ENCODE peak calls at places on chromosomes 3 and 15, in six cellular contexts. W, R, D, S, B and C are unnamed samples.

GRCh38 chr3:155334215-155334896 is 40.9 kb upstream of the STRIT1 start:
- DNase-seq in W (no peak), R (no peak), D (no peak), B (no peak), S (no peak), C (no peak)

GRCh38 chr15:37055481-37055880 is 44.9 kb downstream of the MEIS2 start:
- DNase-seq in W (no peak), S (no peak), B (no peak), D (no peak), R (no peak), C (no peak)

GRCh38 chr3:127095774-127096173 is 97.2 kb upstream of the PRR23E start:
- DNase-seq in W (no peak), D (no peak), B (no peak), R (no peak), S (no peak), C (no peak)

GRCh38 chr15:75031773-75032302 is 8.4 kb downstream of the PPCDC start:
- DNase-seq in B (no peak), D (no peak), R (peak), S (no peak), W (no peak), C (no peak)

GRCh38 chr3:180529778-180530177 is 72.2 kb upstream of the TTC14 start:
- DNase-seq in D (no peak), B (no peak), S (no peak), W (no peak), R (no peak), C (no peak)

GRCh38 chr15:60137711-60138396 is 133.7 kb downstream of the FOXB1 start:
- DNase-seq in S (no peak), W (no peak), R (no peak), D (no peak), B (no peak), C (no peak)

GRCh38 chr3:58164199-58164879 is 46.4 kb downstream of the DNASE1L3 start:
- DNase-seq in D (no peak), W (peak), B (no peak), S (no peak), R (peak), C (no peak)

GRCh38 chr3:187739561-187740445 is 5.5 kb downstream of the BCL6 start:
- DNase-seq in W (peak), D (no peak), R (peak), B (no peak), S (peak), C (peak)

GRCh38 chr15:99628374-99629001 is 62.7 kb downstream of the MEF2A start:
- DNase-seq in D (no peak), S (no peak), W (peak), R (no peak), B (peak), C (no peak)

GRCh38 chr3:106428565-106428994 is 559.8 kb upstream of the CBLB start:
- DNase-seq in D (no peak), W (peak), B (no peak), R (peak), S (no peak), C (peak)

GRCh38 chr3:66744986-66745385 is 244.2 kb upstream of the LRIG1 start:
- DNase-seq in R (no peak), B (no peak), D (no peak), W (no peak), S (no peak), C (no peak)

GRCh38 chr3:45528429-45528828 is 66.1 kb upstream of the LIMD1 start:
- DNase-seq in S (no peak), R (no peak), D (no peak), W (no peak), B (no peak), C (no peak)

GRCh38 chr3:128984596-128984995 is 9.3 kb downstream of the CFAP92 start:
- DNase-seq in B (no peak), S (no peak), R (no peak), D (no peak), W (no peak), C (no peak)

GRCh38 chr15:43273243-43273642 is 6.5 kb upstream of the TGM5 start:
- DNase-seq in S (no peak), W (no peak), B (no peak), D (no peak), R (no peak), C (no peak)

GRCh38 chr3:155494332-155494731 is 200.8 kb upstream of the STRIT1 start:
- DNase-seq in S (no peak), D (no peak), R (no peak), W (no peak), B (no peak), C (peak)

GRCh38 chr3:88408935-88409334 is 259.2 kb downstream of the C3orf38 start:
- DNase-seq in S (no peak), D (no peak), R (no peak), B (no peak), W (no peak), C (no peak)

GRCh38 chr3:161042023-161042501 is 63.1 kb downstream of the B3GALNT1 start:
- DNase-seq in D (no peak), W (peak), R (peak), B (peak), S (no peak), C (no peak)

GRCh38 chr3:111210003-111210699 is 138.5 kb downstream of the NECTIN3 start:
- DNase-seq in W (no peak), R (no peak), S (no peak), D (no peak), B (no peak), C (no peak)

GRCh38 chr3:98791341-98792325 is 28.5 kb downstream of the ST3GAL6 start:
- DNase-seq in R (peak), D (no peak), S (no peak), W (no peak), B (no peak), C (no peak)

GRCh38 chr3:195761503-195762248 is 40.9 kb downstream of the MUC20 start:
- DNase-seq in D (no peak), B (no peak), W (no peak), S (no peak), R (no peak), C (no peak)

GRCh38 chr15:67833504-67834248 is 6.2 kb downstream of the RNU6-1 start:
- DNase-seq in B (peak), S (peak), D (no peak), W (peak), R (peak), C (peak)

GRCh38 chr3:122247087-122247824 is 63.8 kb downstream of the CASR start:
- DNase-seq in B (no peak), S (no peak), D (no peak), W (no peak), R (no peak), C (peak)
- H3K4me3 ChIP-seq in B (no peak), S (no peak), D (no peak), W (no peak), R (no peak), C (peak)

GRCh38 chr15:31352283-31352880 is 25.7 kb downstream of the KLF13 start:
- DNase-seq in R (no peak), B (no peak), D (no peak), W (no peak), S (no peak), C (no peak)

GRCh38 chr15:31349233-31350141 is 22.9 kb downstream of the KLF13 start:
- DNase-seq in R (no peak), D (no peak), S (no peak), W (no peak), B (no peak), C (no peak)

GRCh38 chr15:31350771-31351170 is 24.1 kb downstream of the KLF13 start:
- DNase-seq in B (no peak), S (no peak), W (no peak), R (no peak), D (no peak), C (no peak)

GRCh38 chr15:31353931-31354330 is 27.3 kb downstream of the KLF13 start:
- DNase-seq in B (no peak), R (no peak), D (no peak), S (no peak), W (no peak), C (no peak)

GRCh38 chr15:31352911-31353811 is 26.5 kb downstream of the KLF13 start:
- DNase-seq in R (peak), B (no peak), S (peak), W (no peak), D (peak), C (peak)
- TF ChIP-seq MYC in R (no peak), B (no peak), S (no peak), W (no peak), D (no peak), C (peak)

GRCh38 chr15:40906947-40907802 is 12.9 kb downstream of the VPS18 start:
- DNase-seq in W (no peak), B (no peak), S (no peak), R (peak), D (no peak), C (no peak)
- TF ChIP-seq POLR2A in W (no peak), B (no peak), S (no peak), R (peak), D (peak), C (no peak)

DNA sequence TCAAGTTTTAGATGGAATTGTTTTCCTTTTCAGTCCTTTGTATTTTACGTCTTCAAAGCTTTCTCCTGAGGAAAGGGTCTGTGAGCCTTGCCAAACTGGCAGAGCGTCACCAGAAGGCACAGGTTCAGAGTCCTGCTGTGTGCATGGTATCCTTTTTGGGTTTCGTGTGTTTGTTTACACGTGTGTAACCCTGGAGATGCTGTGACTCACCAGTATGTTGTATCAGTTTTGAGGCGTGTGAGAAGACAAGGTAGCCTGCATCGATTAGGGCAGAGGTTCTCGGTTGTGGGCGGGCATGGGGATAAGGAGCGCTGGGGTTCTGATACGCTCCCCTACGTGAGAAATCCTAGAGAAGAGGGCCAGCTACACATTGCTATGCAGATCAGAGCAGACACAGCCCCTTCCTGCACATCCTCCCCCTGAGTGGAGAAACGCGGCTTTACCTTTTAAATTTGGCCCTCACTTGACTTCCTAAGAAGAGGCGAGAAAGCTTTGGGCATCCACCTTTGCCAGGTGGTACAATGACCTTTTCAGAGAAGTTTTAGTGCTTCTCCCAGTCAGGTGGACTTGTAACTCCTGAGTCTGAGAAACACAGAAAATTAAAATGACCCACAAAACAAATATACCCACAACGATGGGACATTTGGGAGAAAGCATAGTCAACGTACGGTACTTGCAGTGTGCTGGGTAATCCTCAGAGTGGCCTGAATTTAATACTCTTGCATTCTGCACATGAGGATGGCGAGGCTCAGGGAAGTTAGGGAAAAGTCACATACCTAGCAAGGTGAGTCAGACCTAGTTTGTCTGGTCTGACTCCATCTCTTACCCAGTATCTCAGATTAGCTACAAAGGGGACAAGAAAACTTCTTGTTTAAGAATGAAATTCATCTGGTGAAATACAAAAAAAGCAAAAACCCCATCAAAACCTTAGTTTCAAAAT is 38.1 kb downstream of the TRAK1 start:
- DNase-seq in S (no peak), B (peak), D (no peak), R (no peak), W (peak), C (no peak)
- H3K4me3 ChIP-seq in S (no peak), B (no peak), D (no peak), R (no peak), W (no peak), C (no peak)

GRCh38 chr3:175397407-175397806 is 538.3 kb downstream of the NAALADL2 start:
- DNase-seq in W (no peak), D (no peak), B (no peak), R (no peak), S (no peak), C (no peak)

GRCh38 chr3:175399156-175399840 is 540.2 kb downstream of the NAALADL2 start:
- DNase-seq in W (no peak), D (no peak), B (no peak), S (no peak), R (no peak), C (no peak)

GRCh38 chr3:175404667-175405066 is 545.5 kb downstream of the NAALADL2 start:
- DNase-seq in S (no peak), W (no peak), R (no peak), B (no peak), D (no peak), C (no peak)

GRCh38 chr3:175404026-175404425 is 544.9 kb downstream of the NAALADL2 start:
- DNase-seq in B (no peak), D (no peak), S (no peak), W (no peak), R (no peak), C (no peak)

DNA sequence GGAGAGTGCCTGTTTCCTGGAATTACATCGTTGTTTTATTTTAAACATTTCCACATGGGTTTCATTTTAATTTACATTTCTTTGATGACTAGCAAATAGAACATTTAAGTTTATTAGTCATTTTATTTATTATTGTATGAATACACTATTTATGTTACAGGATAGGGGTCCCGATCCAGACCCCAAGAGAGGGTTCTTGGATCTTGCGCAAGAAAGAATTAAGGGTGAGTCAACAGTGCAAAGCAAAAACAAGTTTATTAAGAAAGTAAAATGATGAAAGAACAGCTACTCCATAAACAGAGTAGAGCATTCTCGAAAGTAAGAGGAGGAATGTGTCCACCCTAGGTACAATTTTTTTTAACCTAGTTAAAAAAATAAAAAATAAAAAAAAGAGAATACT is 539.5 kb downstream of the NAALADL2 start:
- DNase-seq in S (no peak), D (no peak), B (no peak), R (no peak), W (no peak), C (no peak)
- TF ChIP-seq MYC in S (no peak), D (no peak), B (no peak), R (no peak), W (no peak), C (no peak)

GRCh38 chr3:9901967-9902366 is 681 bp upstream of the IL17RE start:
- DNase-seq in D (no peak), W (no peak), S (no peak), B (no peak), R (peak), C (peak)

GRCh38 chr3:9899289-9899791 is 3.3 kb upstream of the IL17RE start:
- DNase-seq in R (no peak), B (no peak), D (no peak), W (no peak), S (no peak), C (no peak)

GRCh38 chr3:9903238-9903624 is 583 bp downstream of the IL17RE start:
- DNase-seq in B (no peak), W (no peak), S (no peak), R (peak), D (no peak), C (peak)

GRCh38 chr3:9903904-9904303 is 1.3 kb downstream of the IL17RE start:
- DNase-seq in W (no peak), D (no peak), S (no peak), B (no peak), R (no peak), C (no peak)

DNA sequence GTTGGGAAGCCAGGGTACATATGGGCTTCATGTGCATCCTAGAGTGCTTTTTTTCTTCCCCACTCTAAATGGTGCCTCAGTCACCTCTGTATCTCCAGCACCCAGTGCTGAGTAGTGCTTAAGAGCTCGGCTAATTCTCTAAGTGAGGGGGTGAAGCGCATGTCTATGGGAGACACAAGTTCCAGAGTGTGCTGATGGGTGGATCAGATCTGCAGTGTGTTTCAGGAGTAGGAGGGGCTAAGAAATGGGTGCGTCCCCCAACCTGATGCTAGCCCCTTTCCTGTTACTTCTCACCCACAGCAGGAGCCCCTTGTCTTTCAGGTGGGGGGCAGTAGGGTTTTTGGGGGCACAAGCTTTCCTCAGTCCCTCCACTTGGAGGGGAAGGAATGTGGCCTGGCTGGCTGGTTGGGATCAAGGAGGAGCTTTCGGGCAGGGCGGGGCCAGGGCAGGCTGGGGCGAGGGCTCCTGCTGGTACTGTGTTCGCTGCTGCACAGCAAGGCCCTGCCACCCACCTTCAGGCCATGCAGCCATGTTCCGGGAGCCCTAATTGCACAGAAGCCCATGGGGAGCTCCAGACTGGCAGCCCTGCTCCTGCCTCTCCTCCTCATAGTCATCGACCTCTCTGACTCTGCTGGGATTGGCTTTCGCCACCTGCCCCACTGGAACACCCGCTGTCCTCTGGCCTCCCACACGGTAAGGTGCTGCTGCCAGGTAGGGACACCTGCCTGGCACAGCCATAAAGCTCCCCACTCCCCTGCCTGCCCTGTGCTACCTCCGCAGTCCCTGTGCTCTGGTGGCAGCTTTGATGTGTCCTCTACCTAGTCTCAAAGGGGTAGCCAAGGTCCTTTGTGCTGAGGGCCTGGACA is at the start of gene IL17RE:
- DNase-seq in R (no peak), W (no peak), D (no peak), S (peak), B (peak), C (peak)
- TF ChIP-seq POLR2A in R (no peak), W (no peak), D (no peak), S (no peak), B (peak), C (peak)

DNA sequence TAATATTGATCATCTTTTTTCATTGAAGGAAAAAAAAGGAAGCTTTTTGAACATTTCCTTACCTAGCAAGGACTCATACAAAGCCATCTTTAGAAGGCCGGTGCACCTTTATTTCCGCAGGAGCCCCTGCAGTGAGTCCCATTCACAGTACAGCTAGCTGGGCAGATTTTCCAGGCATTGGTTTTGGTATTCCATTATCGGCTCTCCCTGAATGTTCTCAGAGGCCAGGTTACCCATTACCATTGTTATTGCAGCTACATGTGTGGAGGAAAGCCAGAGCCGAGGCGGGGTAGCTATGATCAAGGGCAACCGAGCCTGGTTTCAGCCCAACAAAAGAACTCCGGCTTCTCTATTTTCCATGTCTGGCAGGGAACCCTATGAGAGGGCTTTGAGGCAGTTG is 100.2 kb downstream of the LRRK1 start:
- DNase-seq in R (no peak), W (no peak), B (no peak), D (no peak), S (no peak), C (no peak)
- H3K4me3 ChIP-seq in R (no peak), W (no peak), B (no peak), D (no peak), S (no peak), C (no peak)

GRCh38 chr15:86555939-86556725 is 476.5 kb downstream of the AGBL1 start:
- DNase-seq in B (peak), D (no peak), R (no peak), W (peak), S (no peak), C (no peak)
- TF ChIP-seq MYC in B (no peak), D (no peak), R (no peak), W (no peak), S (no peak), C (no peak)